ENCODE peak calls at places on chromosomes 6 and 20, in nine cellular contexts. Z is GM13976; V is stimulated activated CD8-positive, alpha-beta memory T cell treated with anti-CD3 and anti-CD28 coated beads, Interleukin-2, amount 100 ng/mL, for 1 hour; W is esophagus muscularis mucosa; T is iris pigment epithelial cell; Q is AG04450; L is dorsolateral prefrontal cortex; C is NCI-H2081; F is activated gamma-delta T cell. M is an unnamed sample.

GRCh38 chr6:168060521-168060931 is 18.5 kb downstream of the FRMD1 start:
- DNase-seq in T (peak), W (no peak), Q (peak), L (peak), F (no peak), Z (no peak), V (no peak), C (peak), M (no peak)

GRCh38 chr6:105116150-105116549 is 63.7 kb downstream of the POPDC3 start:
- DNase-seq in F (no peak), L (no peak), C (no peak), W (no peak), V (no peak), Z (no peak), Q (no peak), T (no peak), M (no peak)

GRCh38 chr6:45416700-45417099 is 39.0 kb upstream of the SUPT3H start:
- DNase-seq in F (no peak), T (no peak), Z (no peak), V (no peak), L (no peak), W (no peak), Q (no peak), C (no peak), M (no peak)

GRCh38 chr6:158715330-158716311 is 65.8 kb downstream of the SYTL3 start:
- DNase-seq in C (no peak), L (no peak), F (no peak), Q (no peak), Z (peak), W (no peak), T (no peak), V (no peak), M (peak)

GRCh38 chr6:79589701-79590100 is 41.4 kb upstream of the SH3BGRL2 start:
- DNase-seq in L (no peak), W (no peak), F (no peak), Z (no peak), Q (no peak), C (no peak), T (no peak), V (no peak), M (no peak)

GRCh38 chr6:104711371-104711770 is 148.3 kb downstream of the HACE1 start:
- DNase-seq in W (no peak), Z (no peak), C (no peak), L (no peak), F (no peak), T (peak), V (no peak), Q (no peak), M (no peak)

GRCh38 chr20:3705970-3706739 is 6.2 kb downstream of the SIGLEC1 start:
- DNase-seq in Z (no peak), C (no peak), V (no peak), F (no peak), T (no peak), L (no peak), W (no peak), Q (no peak), M (no peak)

GRCh38 chr20:1809121-1809520 is 86.1 kb upstream of the SIRPA start:
- DNase-seq in Q (no peak), Z (no peak), L (no peak), F (no peak), C (no peak), V (no peak), W (peak), T (peak), M (no peak)

GRCh38 chr6:1479095-1479494 is 89.7 kb downstream of the FOXF2 start:
- DNase-seq in Q (no peak), Z (no peak), T (peak), L (no peak), F (no peak), W (no peak), V (no peak), C (no peak), M (no peak)

GRCh38 chr6:56259682-56260081 is 12.3 kb upstream of the COL21A1 start:
- DNase-seq in C (peak), Q (no peak), Z (no peak), V (no peak), F (no peak), L (no peak), W (no peak), T (peak), M (no peak)

GRCh38 chr6:159726196-159726917 is 949 bp upstream of the WTAP start:
- DNase-seq in F (no peak), V (no peak), Z (no peak), L (no peak), T (no peak), C (no peak), W (no peak), Q (no peak), M (no peak)

GRCh38 chr6:71855406-71855805 is 30.9 kb upstream of the RIMS1 start:
- DNase-seq in W (no peak), T (no peak), C (no peak), L (no peak), F (no peak), Q (no peak), V (no peak), Z (peak), M (no peak)

GRCh38 chr6:151060096-151060741 is 179.5 kb upstream of the AKAP12 start:
- DNase-seq in C (no peak), W (peak), Z (no peak), F (no peak), V (no peak), Q (peak), T (peak), L (no peak), M (peak)

GRCh38 chr6:35018746-35019145 is 122.4 kb downstream of the TCP11 start:
- DNase-seq in L (no peak), F (no peak), W (no peak), C (no peak), Q (no peak), T (no peak), V (no peak), Z (no peak), M (no peak)

GRCh38 chr6:165010556-165011535 is 298.6 kb downstream of the C6orf118 start:
- DNase-seq in Q (no peak), T (peak), C (no peak), W (no peak), F (no peak), Z (no peak), V (no peak), L (no peak), M (no peak)

GRCh38 chr20:48458601-48459385 is 369.0 kb downstream of the PREX1 start:
- DNase-seq in V (no peak), T (no peak), L (no peak), Q (no peak), C (no peak), Z (no peak), W (no peak), F (no peak), M (no peak)

GRCh38 chr6:71419217-71419953 is 130.8 kb downstream of the OGFRL1 start:
- DNase-seq in T (no peak), F (peak), C (no peak), Q (no peak), V (no peak), W (no peak), L (no peak), Z (no peak), M (no peak)

GRCh38 chr6:149170564-149171452 is 146.7 kb upstream of the TAB2 start:
- DNase-seq in W (no peak), T (no peak), Q (no peak), F (no peak), C (no peak), Z (peak), L (no peak), V (no peak), M (no peak)

GRCh38 chr20:10113746-10114145 is 79.0 kb downstream of the ANKEF1 start:
- DNase-seq in Q (no peak), V (no peak), L (no peak), F (no peak), W (no peak), T (peak), Z (no peak), C (no peak), M (no peak)

GRCh38 chr20:5524886-5525285 is 208.1 kb upstream of the PROKR2 start:
- DNase-seq in V (no peak), L (no peak), C (no peak), Z (no peak), T (no peak), F (no peak), W (no peak), Q (no peak), M (no peak)

GRCh38 chr6:90846824-90847223 is 260.0 kb upstream of the MAP3K7 start:
- DNase-seq in Z (no peak), C (no peak), W (no peak), Q (no peak), F (no peak), L (no peak), V (no peak), T (peak), M (no peak)

GRCh38 chr6:155832596-155832995 is 377.0 kb upstream of the NOX3 start:
- DNase-seq in W (no peak), Z (no peak), L (no peak), Q (peak), C (no peak), F (no peak), V (no peak), T (peak), M (no peak)

GRCh38 chr6:158744986-158745430 is 74.2 kb downstream of the EZR start:
- DNase-seq in Q (no peak), W (no peak), F (no peak), Z (no peak), T (no peak), V (no peak), L (no peak), C (no peak), M (no peak)

GRCh38 chr6:153167026-153167891 is 36.2 kb upstream of the RGS17 start:
- DNase-seq in Q (peak), L (no peak), V (no peak), C (no peak), T (peak), Z (no peak), W (no peak), F (no peak), M (no peak)

GRCh38 chr20:51366155-51366886 is 176.2 kb downstream of the NFATC2 start:
- DNase-seq in Z (no peak), Q (peak), T (peak), C (no peak), F (no peak), L (no peak), W (no peak), V (no peak), M (no peak)

GRCh38 chr6:21321076-21321475 is 272.5 kb upstream of the SOX4 start:
- DNase-seq in Q (no peak), V (no peak), C (no peak), F (no peak), L (no peak), T (no peak), W (no peak), Z (no peak), M (no peak)

GRCh38 chr20:4961746-4962145 is 39.6 kb downstream of the SLC23A2 start:
- DNase-seq in F (no peak), V (no peak), W (no peak), T (peak), Q (peak), Z (no peak), L (no peak), C (no peak), M (no peak)

GRCh38 chr6:169070506-169071176 is 183.0 kb downstream of the THBS2 start:
- DNase-seq in F (no peak), C (no peak), V (no peak), T (peak), Q (peak), W (peak), L (no peak), Z (no peak), M (no peak)

GRCh38 chr6:11432091-11432490 is 105.5 kb upstream of the TMEM170B start:
- DNase-seq in Q (no peak), Z (no peak), C (no peak), V (no peak), W (no peak), F (no peak), T (no peak), L (no peak), M (no peak)

GRCh38 chr6:134420638-134421181 is 102.8 kb upstream of the SGK1 start:
- DNase-seq in W (no peak), C (no peak), F (no peak), V (no peak), Z (no peak), Q (no peak), L (no peak), T (peak), M (no peak)

GRCh38 chr6:151044465-151045441 is 179.3 kb downstream of the MTHFD1L start:
- DNase-seq in Z (no peak), W (no peak), L (no peak), C (peak), F (no peak), T (peak), V (no peak), Q (peak), M (no peak)

GRCh38 chr6:34148864-34149810 is 3.2 kb upstream of the GRM4 start:
- DNase-seq in V (no peak), W (no peak), T (no peak), Q (no peak), C (no peak), Z (no peak), F (no peak), L (no peak), M (peak)

GRCh38 chr6:95649451-95649850 is 72.1 kb downstream of the MANEA start:
- DNase-seq in T (no peak), V (no peak), Q (no peak), W (no peak), L (no peak), Z (no peak), F (no peak), C (no peak), M (no peak)

GRCh38 chr6:170177383-170178265 is 113.3 kb downstream of the DLL1 start:
- DNase-seq in Q (no peak), L (peak), T (no peak), V (no peak), F (no peak), C (no peak), W (peak), Z (no peak), M (peak)

GRCh38 chr6:166406197-166406596 is 23.5 kb upstream of the MPC1 start:
- DNase-seq in T (no peak), Q (no peak), W (no peak), C (no peak), F (no peak), Z (no peak), L (no peak), V (no peak), M (no peak)

GRCh38 chr6:83192871-83193746 is at the start of the genes PGM3 and RWDD2A:
- DNase-seq in Z (peak), T (peak), V (peak), Q (peak), L (peak), W (peak), F (peak), C (peak), M (peak)

GRCh38 chr6:143457563-143458359 is 7.2 kb downstream of the PEX3 start:
- DNase-seq in Q (no peak), C (no peak), V (no peak), T (peak), L (no peak), Z (no peak), F (no peak), W (no peak), M (no peak)

GRCh38 chr20:35515949-35516645 is 13.4 kb downstream of the C20orf173 start:
- DNase-seq in C (no peak), T (peak), Q (peak), Z (no peak), V (no peak), L (no peak), F (no peak), W (no peak), M (no peak)

M was measured in mesenteric fat pad.